ENCODE peak calls at places on chromosome 22, in six cellular contexts. V is IMR-90, O is MM.1S, F is neural progenitor cell, Y is GM20000, G is astrocyte of the spinal cord. C is an unnamed sample.

GRCh38 chr22:19776433-19777031 is 16.0 kb downstream of the TBX1 start:
- DNase-seq in Y (no peak), O (no peak), F (no peak), G (no peak), V (peak), C (no peak)

GRCh38 chr22:19769393-19769715 is 8.8 kb downstream of the TBX1 start:
- DNase-seq in Y (no peak), G (no peak), F (no peak), V (no peak), O (no peak), C (no peak)

GRCh38 chr22:20673341-20674195 is 100.3 kb upstream of the SERPIND1 start:
- DNase-seq in F (no peak), V (no peak), Y (no peak), G (no peak), O (no peak), C (no peak)

GRCh38 chr22:46237453-46238158 is 12.5 kb downstream of the CDPF1 start:
- DNase-seq in O (no peak), Y (no peak), V (peak), F (no peak), G (no peak), C (no peak)

GRCh38 chr22:30864441-30865420 is 103.8 kb downstream of the MORC2 start:
- DNase-seq in V (no peak), O (no peak), Y (no peak), G (no peak), F (no peak), C (no peak)

GRCh38 chr22:39703890-39704658 is 133.5 kb downstream of the CACNA1I start:
- DNase-seq in Y (no peak), G (no peak), O (no peak), V (peak), F (peak), C (no peak)

GRCh38 chr22:22981670-22982571 is 88.4 kb upstream of the GNAZ start:
- DNase-seq in O (no peak), G (no peak), V (no peak), F (no peak), Y (no peak), C (no peak)

GRCh38 chr22:48761546-48761945 is 1066.1 kb downstream of the BRD1 start:
- DNase-seq in Y (no peak), O (no peak), G (no peak), V (no peak), F (no peak), C (no peak)

GRCh38 chr22:43226368-43226979 is 39.5 kb upstream of the TTLL12 start:
- DNase-seq in Y (no peak), O (no peak), G (peak), F (peak), V (peak), C (no peak)

GRCh38 chr22:23834406-23834805 is 4.4 kb downstream of the DERL3 start:
- DNase-seq in F (no peak), V (no peak), G (no peak), Y (no peak), O (no peak), C (no peak)

GRCh38 chr22:23178512-23179254 is 1.6 kb upstream of the BCR start:
- DNase-seq in Y (peak), O (peak), G (peak), V (peak), F (peak), C (peak)

GRCh38 chr22:44489026-44489425 is 9.0 kb downstream of the RTL6 start:
- DNase-seq in G (no peak), Y (no peak), O (no peak), V (no peak), F (no peak), C (no peak)

GRCh38 chr22:25110596-25110845 is 89.1 kb upstream of the CRYBB3 start:
- DNase-seq in F (no peak), Y (no peak), V (no peak), G (no peak), O (no peak), C (no peak)

GRCh38 chr22:40739723-40740122 is 60.4 kb downstream of the MCHR1 start:
- DNase-seq in V (no peak), G (no peak), F (no peak), O (no peak), Y (no peak), C (peak)

GRCh38 chr22:42872821-42873220 is 15.7 kb upstream of the ARFGAP3 start:
- DNase-seq in O (no peak), V (no peak), G (peak), Y (no peak), F (no peak), C (no peak)

GRCh38 chr22:43401661-43402060 is 10.2 kb upstream of the MPPED1 start:
- DNase-seq in O (no peak), V (no peak), F (no peak), G (no peak), Y (no peak), C (no peak)

GRCh38 chr22:46612904-46613605 is 7.1 kb upstream of the GRAMD4 start:
- DNase-seq in O (no peak), F (no peak), Y (no peak), G (no peak), V (no peak), C (peak)

GRCh38 chr22:31830721-31831070 is 76.9 kb downstream of the DEPDC5 start:
- DNase-seq in Y (no peak), G (no peak), V (no peak), O (no peak), F (no peak), C (no peak)

GRCh38 chr22:29871684-29872083 is 11.3 kb upstream of the MTMR3 start:
- DNase-seq in O (no peak), G (no peak), F (peak), V (no peak), Y (no peak), C (no peak)

GRCh38 chr22:19231986-19232385 is 53.5 kb upstream of the SLC25A1 start:
- DNase-seq in F (no peak), G (no peak), O (no peak), Y (no peak), V (no peak), C (no peak)

GRCh38 chr22:32018056-32018455 is 25.0 kb upstream of the SLC5A1 start:
- DNase-seq in O (no peak), F (no peak), V (no peak), G (peak), Y (no peak), C (no peak)

GRCh38 chr22:36860821-36861659 is at the start of gene NCF4:
- DNase-seq in G (no peak), F (no peak), V (no peak), O (peak), Y (peak), C (peak)

GRCh38 chr22:44486538-44486937 is 11.5 kb downstream of the RTL6 start:
- DNase-seq in O (no peak), G (no peak), V (peak), F (no peak), Y (no peak), C (no peak)

GRCh38 chr22:42300286-42301071 is 30.0 kb upstream of the TCF20 start:
- DNase-seq in F (no peak), O (no peak), V (no peak), G (no peak), Y (peak), C (peak)

GRCh38 chr22:21943571-21944448 is 8.8 kb downstream of the PPM1F start:
- DNase-seq in G (no peak), V (no peak), Y (no peak), F (no peak), O (no peak), C (no peak)

GRCh38 chr22:33337524-33337923 is 279.3 kb upstream of the SYN3 start:
- DNase-seq in G (no peak), F (no peak), O (no peak), V (no peak), Y (no peak), C (no peak)

GRCh38 chr22:24550028-24550901 is 4.7 kb downstream of the GUCD1 start:
- DNase-seq in Y (no peak), G (no peak), V (no peak), O (no peak), F (no peak), C (no peak)

GRCh38 chr22:26086359-26086758 is 82.9 kb upstream of the SEZ6L start:
- DNase-seq in O (no peak), F (peak), V (no peak), Y (no peak), G (no peak), C (no peak)

GRCh38 chr22:50691521-50691920 is 18.9 kb downstream of the SHANK3 start:
- DNase-seq in F (peak), V (peak), Y (no peak), G (peak), O (peak), C (peak)
- TF ChIP-seq CTCF in F (peak), V (peak), Y (peak), G (peak), O (peak), C (peak)

GRCh38 chr22:38108561-38109319 is 1.7 kb downstream of the BAIAP2L2 start:
- DNase-seq in Y (no peak), G (no peak), F (no peak), O (no peak), V (no peak), C (no peak)

GRCh38 chr22:38103641-38104040 is 6.8 kb downstream of the BAIAP2L2 start:
- DNase-seq in G (no peak), V (no peak), F (no peak), O (no peak), Y (no peak), C (no peak)

GRCh38 chr22:38106814-38107578 is 3.5 kb downstream of the BAIAP2L2 start:
- DNase-seq in F (no peak), Y (no peak), O (no peak), G (no peak), V (no peak), C (no peak)

GRCh38 chr22:38107692-38108515 is 2.6 kb downstream of the BAIAP2L2 start:
- DNase-seq in O (no peak), V (no peak), Y (no peak), F (no peak), G (no peak), C (no peak)

GRCh38 chr22:38104084-38104483 is 6.4 kb downstream of the BAIAP2L2 start:
- DNase-seq in V (peak), G (no peak), O (peak), F (peak), Y (peak), C (no peak)
- TF ChIP-seq CTCF in V (peak), G (peak), O (peak), F (peak), Y (no peak), C (no peak)

GRCh38 chr22:49959782-49960158 is 802 bp upstream of the PIM3 start:
- DNase-seq in F (no peak), G (no peak), V (no peak), Y (no peak), O (no peak), C (peak)
- TF ChIP-seq CTCF in F (peak), G (no peak), V (no peak), Y (no peak), O (peak), C (no peak)

DNA sequence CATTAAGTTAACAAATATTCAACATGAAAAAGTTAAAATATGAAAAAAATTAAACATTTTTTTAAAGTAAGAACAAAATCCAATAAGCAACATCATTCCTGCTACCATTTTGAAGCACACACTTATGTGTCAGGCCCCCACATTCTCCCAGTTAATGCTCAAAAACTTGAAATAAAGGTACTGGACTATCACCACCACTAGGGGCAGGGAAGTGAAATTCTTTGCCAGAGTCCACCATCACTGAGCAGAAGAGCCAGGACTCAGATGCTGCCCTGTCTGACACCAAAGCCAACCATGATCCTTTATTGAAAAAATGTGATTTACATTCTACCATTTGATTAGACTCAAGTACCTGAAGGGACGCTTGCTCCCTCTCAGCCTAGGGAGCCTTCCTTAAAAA is 39.1 kb downstream of the PITPNB start:
- DNase-seq in G (peak), O (peak), V (peak), Y (peak), F (peak), C (peak)
- TF ChIP-seq CTCF in G (peak), O (peak), V (peak), Y (no peak), F (peak), C (no peak)

GRCh38 chr22:34842630-34843029 is 223.3 kb upstream of the ISX start:
- DNase-seq in O (no peak), F (peak), G (no peak), Y (no peak), V (no peak), C (no peak)
- TF ChIP-seq CTCF in O (no peak), F (peak), G (no peak), Y (no peak), V (no peak), C (no peak)